ENCODE peak calls at places on chromosomes 1 and 21, in ten cellular contexts. One of them, this sample, is unnamed.

GRCh38 chr1:22831729-22832413 is 121.2 kb downstream of the EPHB2 start:
- DNase-seq in PC-3: peak; percentile 96
- DNase-seq in HepG2: peak; percentile 5
- DNase-seq in OCI-LY7: no peak
- DNase-seq in naive thymus-derived CD4-positive, alpha-beta T cell: no peak
- DNase-seq in fibroblast of lung: peak; percentile 88
- DNase-seq in T-cell: no peak
- DNase-seq in iris pigment epithelial cell: peak; percentile 86
- DNase-seq in prostate gland: no peak
- DNase-seq in stimulated activated CD4-positive, alpha-beta T cell treated with anti-CD3 and anti-CD28 coated beads, TNF-alpha, amount 100 ng/mL, for 24 hours: no peak
- DNase-seq in this sample: peak; percentile 22

GRCh38 chr1:110060034-110060661 is 10.3 kb downstream of the ALX3 start:
- DNase-seq in PC-3: peak; percentile 58
- DNase-seq in HepG2: peak; percentile 43
- DNase-seq in OCI-LY7: peak; percentile 62
- DNase-seq in naive thymus-derived CD4-positive, alpha-beta T cell: peak; percentile 79
- DNase-seq in fibroblast of lung: peak; percentile 9
- DNase-seq in T-cell: peak; percentile 45
- DNase-seq in iris pigment epithelial cell: no peak
- DNase-seq in prostate gland: no peak
- DNase-seq in stimulated activated CD4-positive, alpha-beta T cell treated with anti-CD3 and anti-CD28 coated beads, TNF-alpha, amount 100 ng/mL, for 24 hours: peak; percentile 77
- DNase-seq in this sample: no peak

GRCh38 chr1:31954607-31955283 is 16.6 kb upstream of the PTP4A2 start:
- DNase-seq in PC-3: peak; percentile 91
- DNase-seq in HepG2: peak; percentile 56
- DNase-seq in OCI-LY7: no peak
- DNase-seq in naive thymus-derived CD4-positive, alpha-beta T cell: no peak
- DNase-seq in fibroblast of lung: peak; percentile 99
- DNase-seq in T-cell: no peak
- DNase-seq in iris pigment epithelial cell: peak; percentile 99
- DNase-seq in prostate gland: peak; percentile 69
- DNase-seq in stimulated activated CD4-positive, alpha-beta T cell treated with anti-CD3 and anti-CD28 coated beads, TNF-alpha, amount 100 ng/mL, for 24 hours: no peak
- DNase-seq in this sample: peak; percentile 98

GRCh38 chr1:56933606-56934005 is 32.2 kb downstream of the C8B start:
- DNase-seq in PC-3: no peak
- DNase-seq in HepG2: no peak
- DNase-seq in OCI-LY7: no peak
- DNase-seq in naive thymus-derived CD4-positive, alpha-beta T cell: no peak
- DNase-seq in fibroblast of lung: no peak
- DNase-seq in T-cell: no peak
- DNase-seq in iris pigment epithelial cell: no peak
- DNase-seq in prostate gland: no peak
- DNase-seq in stimulated activated CD4-positive, alpha-beta T cell treated with anti-CD3 and anti-CD28 coated beads, TNF-alpha, amount 100 ng/mL, for 24 hours: no peak
- DNase-seq in this sample: no peak

GRCh38 chr1:93331412-93331811 is 14.3 kb upstream of the DR1 start:
- DNase-seq in PC-3: peak; percentile 17
- DNase-seq in HepG2: no peak
- DNase-seq in OCI-LY7: no peak
- DNase-seq in naive thymus-derived CD4-positive, alpha-beta T cell: no peak
- DNase-seq in fibroblast of lung: no peak
- DNase-seq in T-cell: no peak
- DNase-seq in iris pigment epithelial cell: peak; percentile 59
- DNase-seq in prostate gland: no peak
- DNase-seq in stimulated activated CD4-positive, alpha-beta T cell treated with anti-CD3 and anti-CD28 coated beads, TNF-alpha, amount 100 ng/mL, for 24 hours: no peak
- DNase-seq in this sample: peak; percentile 35

GRCh38 chr21:41932576-41933258 is 21.1 kb downstream of the C2CD2 start:
- DNase-seq in PC-3: peak; percentile 88
- DNase-seq in HepG2: peak; percentile 77
- DNase-seq in OCI-LY7: no peak
- DNase-seq in naive thymus-derived CD4-positive, alpha-beta T cell: no peak
- DNase-seq in fibroblast of lung: peak; percentile 49
- DNase-seq in T-cell: no peak
- DNase-seq in iris pigment epithelial cell: peak; percentile 82
- DNase-seq in prostate gland: peak; percentile 56
- DNase-seq in stimulated activated CD4-positive, alpha-beta T cell treated with anti-CD3 and anti-CD28 coated beads, TNF-alpha, amount 100 ng/mL, for 24 hours: no peak
- DNase-seq in this sample: peak; percentile 93

GRCh38 chr1:11484321-11484655 is 5.3 kb downstream of the DISP3 start:
- DNase-seq in PC-3: no peak
- DNase-seq in HepG2: no peak
- DNase-seq in OCI-LY7: no peak
- DNase-seq in naive thymus-derived CD4-positive, alpha-beta T cell: no peak
- DNase-seq in fibroblast of lung: no peak
- DNase-seq in T-cell: no peak
- DNase-seq in iris pigment epithelial cell: no peak
- DNase-seq in prostate gland: no peak
- DNase-seq in stimulated activated CD4-positive, alpha-beta T cell treated with anti-CD3 and anti-CD28 coated beads, TNF-alpha, amount 100 ng/mL, for 24 hours: no peak
- DNase-seq in this sample: no peak

GRCh38 chr1:101002551-101002950 is 23.0 kb downstream of the DPH5 start:
- DNase-seq in PC-3: peak; percentile 62
- DNase-seq in HepG2: no peak
- DNase-seq in OCI-LY7: peak; percentile 5
- DNase-seq in naive thymus-derived CD4-positive, alpha-beta T cell: no peak
- DNase-seq in fibroblast of lung: no peak
- DNase-seq in T-cell: no peak
- DNase-seq in iris pigment epithelial cell: peak; percentile 58
- DNase-seq in prostate gland: no peak
- DNase-seq in stimulated activated CD4-positive, alpha-beta T cell treated with anti-CD3 and anti-CD28 coated beads, TNF-alpha, amount 100 ng/mL, for 24 hours: no peak
- DNase-seq in this sample: peak; percentile 55

GRCh38 chr1:22611530-22611947 is 24.9 kb upstream of the C1QA start:
- DNase-seq in PC-3: peak; percentile 51
- DNase-seq in HepG2: peak; percentile 24
- DNase-seq in OCI-LY7: peak; percentile 33
- DNase-seq in naive thymus-derived CD4-positive, alpha-beta T cell: no peak
- DNase-seq in fibroblast of lung: peak; percentile 59
- DNase-seq in T-cell: no peak
- DNase-seq in iris pigment epithelial cell: peak; percentile 50
- DNase-seq in prostate gland: no peak
- DNase-seq in stimulated activated CD4-positive, alpha-beta T cell treated with anti-CD3 and anti-CD28 coated beads, TNF-alpha, amount 100 ng/mL, for 24 hours: peak; percentile 11
- DNase-seq in this sample: peak; percentile 52

GRCh38 chr1:60342569-60342968 is 269.0 kb upstream of the C1orf87 start:
- DNase-seq in PC-3: peak; percentile 68
- DNase-seq in HepG2: no peak
- DNase-seq in OCI-LY7: no peak
- DNase-seq in naive thymus-derived CD4-positive, alpha-beta T cell: no peak
- DNase-seq in fibroblast of lung: no peak
- DNase-seq in T-cell: no peak
- DNase-seq in iris pigment epithelial cell: no peak
- DNase-seq in prostate gland: no peak
- DNase-seq in stimulated activated CD4-positive, alpha-beta T cell treated with anti-CD3 and anti-CD28 coated beads, TNF-alpha, amount 100 ng/mL, for 24 hours: no peak
- DNase-seq in this sample: no peak

GRCh38 chr21:41673596-41674335 is 93.1 kb downstream of the RIPK4 start:
- DNase-seq in PC-3: no peak
- DNase-seq in HepG2: no peak
- DNase-seq in OCI-LY7: no peak
- DNase-seq in naive thymus-derived CD4-positive, alpha-beta T cell: no peak
- DNase-seq in fibroblast of lung: no peak
- DNase-seq in T-cell: no peak
- DNase-seq in iris pigment epithelial cell: no peak
- DNase-seq in prostate gland: no peak
- DNase-seq in stimulated activated CD4-positive, alpha-beta T cell treated with anti-CD3 and anti-CD28 coated beads, TNF-alpha, amount 100 ng/mL, for 24 hours: no peak
- DNase-seq in this sample: no peak

GRCh38 chr1:110087812-110088738 is 17.6 kb upstream of the ALX3 start:
- DNase-seq in PC-3: peak; percentile 76
- DNase-seq in HepG2: peak; percentile 54
- DNase-seq in OCI-LY7: peak; percentile 68
- DNase-seq in naive thymus-derived CD4-positive, alpha-beta T cell: peak; percentile 42
- DNase-seq in fibroblast of lung: peak; percentile 53
- DNase-seq in T-cell: peak; percentile 27
- DNase-seq in iris pigment epithelial cell: peak; percentile 65
- DNase-seq in prostate gland: peak; percentile 43
- DNase-seq in stimulated activated CD4-positive, alpha-beta T cell treated with anti-CD3 and anti-CD28 coated beads, TNF-alpha, amount 100 ng/mL, for 24 hours: peak; percentile 25
- DNase-seq in this sample: peak; percentile 50

GRCh38 chr21:31543191-31543590 is 116.3 kb upstream of the SOD1 start:
- DNase-seq in PC-3: no peak
- DNase-seq in HepG2: no peak
- DNase-seq in OCI-LY7: no peak
- DNase-seq in naive thymus-derived CD4-positive, alpha-beta T cell: no peak
- DNase-seq in fibroblast of lung: peak; percentile 95
- DNase-seq in T-cell: no peak
- DNase-seq in iris pigment epithelial cell: no peak
- DNase-seq in prostate gland: peak; percentile 30
- DNase-seq in stimulated activated CD4-positive, alpha-beta T cell treated with anti-CD3 and anti-CD28 coated beads, TNF-alpha, amount 100 ng/mL, for 24 hours: no peak
- DNase-seq in this sample: no peak

GRCh38 chr1:84995484-84996334 is 1.2 kb downstream of the MCOLN2 start:
- DNase-seq in PC-3: peak; percentile 11
- DNase-seq in HepG2: no peak
- DNase-seq in OCI-LY7: peak; percentile 82
- DNase-seq in naive thymus-derived CD4-positive, alpha-beta T cell: no peak
- DNase-seq in fibroblast of lung: no peak
- DNase-seq in T-cell: no peak
- DNase-seq in iris pigment epithelial cell: no peak
- DNase-seq in prostate gland: no peak
- DNase-seq in stimulated activated CD4-positive, alpha-beta T cell treated with anti-CD3 and anti-CD28 coated beads, TNF-alpha, amount 100 ng/mL, for 24 hours: peak; percentile 3
- DNase-seq in this sample: no peak

GRCh38 chr1:151806170-151806569 is 951 bp upstream of the LINGO4 start:
- DNase-seq in PC-3: no peak
- DNase-seq in HepG2: no peak
- DNase-seq in OCI-LY7: no peak
- DNase-seq in naive thymus-derived CD4-positive, alpha-beta T cell: no peak
- DNase-seq in fibroblast of lung: no peak
- DNase-seq in T-cell: no peak
- DNase-seq in iris pigment epithelial cell: no peak
- DNase-seq in prostate gland: no peak
- DNase-seq in stimulated activated CD4-positive, alpha-beta T cell treated with anti-CD3 and anti-CD28 coated beads, TNF-alpha, amount 100 ng/mL, for 24 hours: no peak
- DNase-seq in this sample: no peak

GRCh38 chr1:84996846-84997666 is at the start of gene MCOLN2:
- DNase-seq in PC-3: peak; percentile 57
- DNase-seq in HepG2: no peak
- DNase-seq in OCI-LY7: peak; percentile 80
- DNase-seq in naive thymus-derived CD4-positive, alpha-beta T cell: peak; percentile 69
- DNase-seq in fibroblast of lung: peak; percentile 12
- DNase-seq in T-cell: peak; percentile 9
- DNase-seq in iris pigment epithelial cell: peak; percentile 27
- DNase-seq in prostate gland: no peak
- DNase-seq in stimulated activated CD4-positive, alpha-beta T cell treated with anti-CD3 and anti-CD28 coated beads, TNF-alpha, amount 100 ng/mL, for 24 hours: peak; percentile 50
- DNase-seq in this sample: no peak

GRCh38 chr1:235324296-235324695 is 3.7 kb downstream of the ARID4B start:
- DNase-seq in PC-3: no peak
- DNase-seq in HepG2: no peak
- DNase-seq in OCI-LY7: no peak
- DNase-seq in naive thymus-derived CD4-positive, alpha-beta T cell: no peak
- DNase-seq in fibroblast of lung: no peak
- DNase-seq in T-cell: no peak
- DNase-seq in iris pigment epithelial cell: no peak
- DNase-seq in prostate gland: no peak
- DNase-seq in stimulated activated CD4-positive, alpha-beta T cell treated with anti-CD3 and anti-CD28 coated beads, TNF-alpha, amount 100 ng/mL, for 24 hours: no peak
- DNase-seq in this sample: no peak

GRCh38 chr1:201299968-201300367 is 16.7 kb downstream of the PKP1 start:
- DNase-seq in PC-3: peak; percentile 100
- DNase-seq in HepG2: no peak
- DNase-seq in OCI-LY7: no peak
- DNase-seq in naive thymus-derived CD4-positive, alpha-beta T cell: no peak
- DNase-seq in fibroblast of lung: peak; percentile 25
- DNase-seq in T-cell: no peak
- DNase-seq in iris pigment epithelial cell: no peak
- DNase-seq in prostate gland: peak; percentile 90
- DNase-seq in stimulated activated CD4-positive, alpha-beta T cell treated with anti-CD3 and anti-CD28 coated beads, TNF-alpha, amount 100 ng/mL, for 24 hours: no peak
- DNase-seq in this sample: peak; percentile 59

GRCh38 chr21:17818158-17819113 is 720 bp downstream of the C21orf91 start:
- DNase-seq in PC-3: peak; percentile 56
- DNase-seq in HepG2: peak; percentile 9
- DNase-seq in OCI-LY7: peak; percentile 78
- DNase-seq in naive thymus-derived CD4-positive, alpha-beta T cell: peak; percentile 56
- DNase-seq in fibroblast of lung: peak; percentile 32
- DNase-seq in T-cell: peak; percentile 46
- DNase-seq in iris pigment epithelial cell: peak; percentile 34
- DNase-seq in prostate gland: peak; percentile 59
- DNase-seq in stimulated activated CD4-positive, alpha-beta T cell treated with anti-CD3 and anti-CD28 coated beads, TNF-alpha, amount 100 ng/mL, for 24 hours: peak; percentile 30
- DNase-seq in this sample: peak; percentile 3

This sample was measured in NCI-H226.